ENCODE peak calls at places on chromosomes 2 and 18, in five cellular contexts. J is IMR-90, N is heart right ventricle, V is heart left ventricle, U is upper lobe of right lung. P is an unnamed sample. For H3K4me1, the result is how much of the 10 kb centered on the place peaks cover.

GRCh38 chr2:240916571-240917008 is 10.5 kb downstream of the CROCC2 start:
- DNase-seq in N (peak), U (peak), J (peak), V (no peak), P (no peak)

GRCh38 chr2:222424281-222424728 is at the start of gene SGPP2:
- DNase-seq in N (no peak), J (no peak), U (peak), V (no peak), P (no peak)

GRCh38 chr2:219035942-219036341 is 5.4 kb downstream of the CFAP65 start:
- DNase-seq in N (no peak), V (no peak), J (no peak), U (peak), P (no peak)

GRCh38 chr2:142629193-142629592 is 248.3 kb upstream of the KYNU start:
- DNase-seq in U (no peak), J (peak), N (no peak), V (no peak), P (no peak)

GRCh38 chr2:119245076-119245840 is 21.6 kb downstream of the STEAP3 start:
- DNase-seq in N (no peak), J (no peak), V (no peak), U (no peak), P (no peak)

GRCh38 chr2:240831594-240832204 is 11.7 kb upstream of the KIF1A start:
- DNase-seq in J (no peak), N (no peak), U (no peak), V (no peak), P (no peak)

GRCh38 chr2:144849612-144850011 is 329.7 kb upstream of the ZEB2 start:
- DNase-seq in J (no peak), N (no peak), U (no peak), V (no peak), P (no peak)

GRCh38 chr18:45249306-45249705 is 366.0 kb upstream of the SLC14A2 start:
- DNase-seq in N (no peak), U (no peak), V (no peak), J (peak), P (no peak)

GRCh38 chr2:188295067-188295685 is 3.5 kb downstream of the GULP1 start:
- DNase-seq in V (no peak), U (no peak), N (no peak), J (no peak), P (no peak)

GRCh38 chr2:67954125-67954748 is 108.6 kb downstream of the C1D start:
- DNase-seq in V (no peak), J (no peak), U (no peak), N (no peak), P (no peak)

GRCh38 chr2:167553635-167554034 is 665.4 kb downstream of the XIRP2 start:
- DNase-seq in N (no peak), J (no peak), V (no peak), U (no peak), P (no peak)

GRCh38 chr2:200378652-200379290 is 72.3 kb downstream of the SPATS2L start:
- DNase-seq in V (no peak), J (peak), N (no peak), U (no peak), P (no peak)

GRCh38 chr2:238973038-238973772 is 125.3 kb downstream of the TWIST2 start:
- DNase-seq in N (no peak), V (no peak), J (peak), U (no peak), P (no peak)

GRCh38 chr2:64888591-64889309 is 100.4 kb upstream of the SLC1A4 start:
- DNase-seq in V (no peak), J (peak), U (no peak), N (no peak), P (no peak)

GRCh38 chr18:24819141-24819890 is 358.9 kb downstream of the HRH4 start:
- DNase-seq in N (no peak), J (no peak), U (no peak), V (no peak), P (no peak)

GRCh38 chr18:24818069-24818395 is 357.6 kb downstream of the HRH4 start:
- DNase-seq in N (no peak), U (no peak), J (no peak), V (no peak), P (no peak)

GRCh38 chr18:24817150-24818068 is 357.0 kb downstream of the HRH4 start:
- DNase-seq in V (no peak), N (no peak), J (no peak), U (no peak), P (no peak)

GRCh38 chr18:24814521-24814920 is 354.1 kb downstream of the HRH4 start:
- DNase-seq in U (no peak), V (no peak), J (no peak), N (no peak), P (no peak)

DNA sequence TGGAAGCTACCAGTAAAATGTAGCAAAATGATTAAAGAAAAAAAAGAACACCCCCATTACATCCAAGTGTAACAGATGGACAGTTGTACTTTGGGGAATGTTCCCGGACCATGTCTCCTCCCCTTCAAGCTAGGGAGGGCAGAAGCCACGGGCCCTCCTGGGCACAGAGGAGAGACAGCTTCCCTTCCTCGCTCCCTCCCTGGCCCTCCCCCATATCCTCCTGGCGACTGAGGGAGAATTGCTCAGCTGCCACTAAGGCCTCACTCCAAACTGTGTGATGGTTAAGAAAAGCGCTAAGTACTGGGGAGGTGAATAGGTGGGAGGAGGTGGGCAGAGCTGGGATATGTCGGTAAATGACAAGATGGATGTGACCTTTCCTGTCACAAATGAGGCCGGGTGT is 358.0 kb downstream of the HRH4 start:
- DNase-seq in V (no peak), J (no peak), N (no peak), U (no peak), P (no peak)
- H3K4me3 ChIP-seq in V (no peak), J (no peak), N (no peak), U (no peak), P (no peak)

DNA sequence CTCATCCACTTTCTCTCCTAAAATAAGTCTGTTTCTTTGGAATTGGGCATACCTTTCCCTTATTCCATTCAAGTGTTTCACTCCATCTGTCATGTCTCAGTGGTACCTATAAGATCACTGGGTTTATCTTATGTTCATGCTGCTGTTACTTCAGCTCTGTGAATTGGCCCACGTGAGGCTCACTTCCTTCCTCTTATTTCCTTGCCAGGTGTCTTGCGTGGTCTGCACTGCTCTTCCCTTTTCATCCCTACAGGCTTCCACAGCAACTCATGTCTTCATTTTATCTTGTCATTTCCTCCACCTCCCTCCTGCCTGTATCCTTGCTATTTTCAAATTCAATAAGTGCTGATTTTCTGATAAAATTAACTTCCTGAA is 159.1 kb upstream of the ALPP start:
- DNase-seq in J (no peak), V (no peak), U (no peak), N (no peak), P (no peak)
- H3K27ac ChIP-seq in J (no peak), V (no peak), U (no peak), N (no peak), P (no peak)

GRCh38 chr2:217954051-217954450 is 48.7 kb downstream of the TNS1 start:
- DNase-seq in N (no peak), V (peak), U (peak), J (no peak), P (no peak)
- H3K4me1 ChIP-seq in N (half or more), V (half or more), U (half or more), J (under half), P (under half)

GRCh38 chr2:172084734-172085459 is 410 bp upstream of the DLX1 start:
- DNase-seq in N (peak), V (peak), J (peak), U (no peak), P (peak)

GRCh38 chr2:172084484-172084733 is 898 bp upstream of the DLX1 start:
- DNase-seq in U (no peak), J (no peak), V (no peak), N (no peak), P (no peak)

GRCh38 chr2:172082944-172083718 is 2.2 kb upstream of the DLX1 start:
- DNase-seq in J (no peak), N (no peak), V (no peak), U (no peak), P (no peak)

GRCh38 chr2:172082105-172082943 is 3.0 kb upstream of the DLX1 start:
- DNase-seq in U (no peak), J (no peak), N (no peak), V (no peak), P (no peak)

GRCh38 chr2:172083725-172084483 is 1.4 kb upstream of the DLX1 start:
- DNase-seq in V (no peak), N (no peak), U (no peak), J (no peak), P (no peak)
- H3K4me3 ChIP-seq in V (peak), N (peak), U (no peak), J (peak), P (peak)

P was measured in naive thymus-derived CD4-positive, alpha-beta T cell.